ENCODE peak calls at places on chromosomes 6 and 20, in seven cellular contexts. One of them, this sample, is unnamed.

GRCh38 chr6:9467746-9468145 is 947.1 kb downstream of the TFAP2A start:
- DNase-seq in iris pigment epithelial cell: peak; percentile 87
- DNase-seq in nephron progenitor cell: no peak
- DNase-seq in activated CD4-positive, CD25-positive, alpha-beta regulatory T cell: no peak
- DNase-seq in amniotic stem cell: no peak
- DNase-seq in AG04450: no peak
- DNase-seq in central memory CD8-positive, alpha-beta T cell: no peak
- DNase-seq in this sample: peak; percentile 63

GRCh38 chr6:140566706-140567330 is 1192.4 kb upstream of the CITED2 start:
- DNase-seq in iris pigment epithelial cell: peak; percentile 78
- DNase-seq in nephron progenitor cell: no peak
- DNase-seq in activated CD4-positive, CD25-positive, alpha-beta regulatory T cell: no peak
- DNase-seq in amniotic stem cell: no peak
- DNase-seq in AG04450: no peak
- DNase-seq in central memory CD8-positive, alpha-beta T cell: no peak
- DNase-seq in this sample: peak; percentile 66

GRCh38 chr6:134678436-134678889 is 271.4 kb downstream of the ALDH8A1 start:
- DNase-seq in iris pigment epithelial cell: peak; percentile 81
- DNase-seq in nephron progenitor cell: no peak
- DNase-seq in activated CD4-positive, CD25-positive, alpha-beta regulatory T cell: no peak
- DNase-seq in amniotic stem cell: no peak
- DNase-seq in AG04450: peak; percentile 24
- DNase-seq in central memory CD8-positive, alpha-beta T cell: no peak
- DNase-seq in this sample: no peak

GRCh38 chr6:40247516-40248115 is 313.4 kb upstream of the MOCS1 start:
- DNase-seq in iris pigment epithelial cell: no peak
- DNase-seq in nephron progenitor cell: no peak
- DNase-seq in activated CD4-positive, CD25-positive, alpha-beta regulatory T cell: no peak
- DNase-seq in amniotic stem cell: no peak
- DNase-seq in AG04450: no peak
- DNase-seq in central memory CD8-positive, alpha-beta T cell: no peak
- DNase-seq in this sample: no peak

GRCh38 chr6:169786349-169786748 is 34.9 kb downstream of the ERMARD start:
- DNase-seq in iris pigment epithelial cell: no peak
- DNase-seq in nephron progenitor cell: no peak
- DNase-seq in activated CD4-positive, CD25-positive, alpha-beta regulatory T cell: no peak
- DNase-seq in amniotic stem cell: no peak
- DNase-seq in AG04450: no peak
- DNase-seq in central memory CD8-positive, alpha-beta T cell: no peak
- DNase-seq in this sample: no peak

GRCh38 chr20:63831696-63832686 is 927 bp upstream of the ZBTB46 start:
- DNase-seq in iris pigment epithelial cell: peak; percentile 43
- DNase-seq in nephron progenitor cell: peak; percentile 80
- DNase-seq in activated CD4-positive, CD25-positive, alpha-beta regulatory T cell: no peak
- DNase-seq in amniotic stem cell: no peak
- DNase-seq in AG04450: no peak
- DNase-seq in central memory CD8-positive, alpha-beta T cell: no peak
- DNase-seq in this sample: no peak

GRCh38 chr6:26394289-26394688 is 7.8 kb upstream of the BTN3A1 start:
- DNase-seq in iris pigment epithelial cell: peak; percentile 77
- DNase-seq in nephron progenitor cell: no peak
- DNase-seq in activated CD4-positive, CD25-positive, alpha-beta regulatory T cell: no peak
- DNase-seq in amniotic stem cell: peak; percentile 55
- DNase-seq in AG04450: peak; percentile 32
- DNase-seq in central memory CD8-positive, alpha-beta T cell: no peak
- DNase-seq in this sample: peak; percentile 83

GRCh38 chr20:25244976-25245375 is 2.9 kb upstream of the PYGB start:
- DNase-seq in iris pigment epithelial cell: no peak
- DNase-seq in nephron progenitor cell: no peak
- DNase-seq in activated CD4-positive, CD25-positive, alpha-beta regulatory T cell: no peak
- DNase-seq in amniotic stem cell: no peak
- DNase-seq in AG04450: no peak
- DNase-seq in central memory CD8-positive, alpha-beta T cell: no peak
- DNase-seq in this sample: no peak

GRCh38 chr6:168014406-168014959 is 17.0 kb downstream of the KIF25 start:
- DNase-seq in iris pigment epithelial cell: no peak
- DNase-seq in nephron progenitor cell: no peak
- DNase-seq in activated CD4-positive, CD25-positive, alpha-beta regulatory T cell: no peak
- DNase-seq in amniotic stem cell: no peak
- DNase-seq in AG04450: no peak
- DNase-seq in central memory CD8-positive, alpha-beta T cell: no peak
- DNase-seq in this sample: no peak

GRCh38 chr20:33437141-33437911 is 6.2 kb downstream of the SNTA1 start:
- DNase-seq in iris pigment epithelial cell: peak; percentile 64
- DNase-seq in nephron progenitor cell: no peak
- DNase-seq in activated CD4-positive, CD25-positive, alpha-beta regulatory T cell: no peak
- DNase-seq in amniotic stem cell: no peak
- DNase-seq in AG04450: no peak
- DNase-seq in central memory CD8-positive, alpha-beta T cell: no peak
- DNase-seq in this sample: no peak

GRCh38 chr6:42251911-42252637 is 34.4 kb upstream of the MRPS10 start:
- DNase-seq in iris pigment epithelial cell: peak; percentile 14
- DNase-seq in nephron progenitor cell: no peak
- DNase-seq in activated CD4-positive, CD25-positive, alpha-beta regulatory T cell: no peak
- DNase-seq in amniotic stem cell: no peak
- DNase-seq in AG04450: no peak
- DNase-seq in central memory CD8-positive, alpha-beta T cell: no peak
- DNase-seq in this sample: no peak

GRCh38 chr6:139743629-139744028 is 369.2 kb upstream of the CITED2 start:
- DNase-seq in iris pigment epithelial cell: peak; percentile 95
- DNase-seq in nephron progenitor cell: no peak
- DNase-seq in activated CD4-positive, CD25-positive, alpha-beta regulatory T cell: no peak
- DNase-seq in amniotic stem cell: peak; percentile 79
- DNase-seq in AG04450: peak; percentile 69
- DNase-seq in central memory CD8-positive, alpha-beta T cell: no peak
- DNase-seq in this sample: peak; percentile 95

GRCh38 chr6:106272289-106272688 is 53.3 kb downstream of the ATG5 start:
- DNase-seq in iris pigment epithelial cell: no peak
- DNase-seq in nephron progenitor cell: no peak
- DNase-seq in activated CD4-positive, CD25-positive, alpha-beta regulatory T cell: no peak
- DNase-seq in amniotic stem cell: no peak
- DNase-seq in AG04450: no peak
- DNase-seq in central memory CD8-positive, alpha-beta T cell: no peak
- DNase-seq in this sample: no peak

GRCh38 chr6:127972815-127973214 is 72.0 kb upstream of the THEMIS start:
- DNase-seq in iris pigment epithelial cell: peak; percentile 19
- DNase-seq in nephron progenitor cell: no peak
- DNase-seq in activated CD4-positive, CD25-positive, alpha-beta regulatory T cell: no peak
- DNase-seq in amniotic stem cell: no peak
- DNase-seq in AG04450: no peak
- DNase-seq in central memory CD8-positive, alpha-beta T cell: no peak
- DNase-seq in this sample: peak; percentile 65

GRCh38 chr6:144417686-144418085 is 132.6 kb downstream of the UTRN start:
- DNase-seq in iris pigment epithelial cell: peak; percentile 70
- DNase-seq in nephron progenitor cell: no peak
- DNase-seq in activated CD4-positive, CD25-positive, alpha-beta regulatory T cell: no peak
- DNase-seq in amniotic stem cell: no peak
- DNase-seq in AG04450: no peak
- DNase-seq in central memory CD8-positive, alpha-beta T cell: no peak
- DNase-seq in this sample: peak; percentile 34

GRCh38 chr20:49505518-49505917 is 23.1 kb upstream of the KCNB1 start:
- DNase-seq in iris pigment epithelial cell: peak; percentile 68
- DNase-seq in nephron progenitor cell: peak; percentile 90
- DNase-seq in activated CD4-positive, CD25-positive, alpha-beta regulatory T cell: no peak
- DNase-seq in amniotic stem cell: no peak
- DNase-seq in AG04450: no peak
- DNase-seq in central memory CD8-positive, alpha-beta T cell: no peak
- DNase-seq in this sample: peak; percentile 45

GRCh38 chr6:31888281-31889258 is 8.9 kb downstream of the EHMT2 start:
- DNase-seq in iris pigment epithelial cell: no peak
- DNase-seq in nephron progenitor cell: peak; percentile 57
- DNase-seq in activated CD4-positive, CD25-positive, alpha-beta regulatory T cell: peak; percentile 15
- DNase-seq in amniotic stem cell: no peak
- DNase-seq in AG04450: no peak
- DNase-seq in central memory CD8-positive, alpha-beta T cell: no peak
- DNase-seq in this sample: peak; percentile 52